ENCODE peak calls at places on chromosomes 5 and 9, in five cellular contexts. B, Q, L, G and Z are unnamed samples.

GRCh38 chr9:102922526-102922925 is 72.6 kb upstream of the CYLC2 start:
- DNase-seq in B (no peak), L (no peak), Q (no peak), G (no peak), Z (no peak)

GRCh38 chr5:74149395-74149794 is 491.1 kb downstream of the ENC1 start:
- DNase-seq in G (peak; percentile 63), L (peak; percentile 72), Q (peak; percentile 93), B (peak; percentile 82), Z (peak; percentile 34)

GRCh38 chr5:74408150-74409043 is 232.1 kb downstream of the ENC1 start:
- DNase-seq in G (no peak), B (no peak), L (no peak), Q (no peak), Z (no peak)

GRCh38 chr9:133557581-133557980 is 23.1 kb downstream of the ADAMTSL2 start:
- DNase-seq in Q (no peak), B (no peak), G (no peak), L (no peak), Z (no peak)

GRCh38 chr5:531749-532315 is 7.6 kb upstream of the SLC9A3 start:
- DNase-seq in L (no peak), G (no peak), B (no peak), Q (no peak), Z (no peak)

GRCh38 chr5:142475102-142475501 is 150.3 kb upstream of the SPRY4 start:
- DNase-seq in Q (no peak), B (no peak), G (no peak), L (no peak), Z (no peak)

GRCh38 chr9:106482733-106483132 is 380.2 kb upstream of the ZNF462 start:
- DNase-seq in Q (peak; percentile 5), L (no peak), B (peak; percentile 20), G (no peak), Z (no peak)

GRCh38 chr9:89482950-89483349 is 15.0 kb downstream of the SEMA4D start:
- DNase-seq in B (no peak), Q (no peak), L (no peak), G (no peak), Z (no peak)

GRCh38 chr5:127136908-127137307 is 63.6 kb upstream of the C5orf63 start:
- DNase-seq in B (no peak), G (no peak), L (no peak), Q (no peak), Z (no peak)

GRCh38 chr9:93270976-93271375 is 87.0 kb downstream of the WNK2 start:
- DNase-seq in B (no peak), Q (no peak), G (no peak), L (no peak), Z (no peak)

GRCh38 chr9:123710299-123710698 is 219.6 kb downstream of the DENND1A start:
- DNase-seq in L (no peak), G (no peak), B (peak; percentile 82), Q (peak; percentile 76), Z (peak; percentile 31)

GRCh38 chr9:127664678-127665507 is 41.9 kb upstream of the CFAP157 start:
- DNase-seq in G (no peak), B (no peak), Q (peak; percentile 73), L (no peak), Z (no peak)

GRCh38 chr9:132858756-132859155 is 19.3 kb downstream of the AK8 start:
- DNase-seq in Q (no peak), G (no peak), B (no peak), L (peak; percentile 74), Z (no peak)

GRCh38 chr9:111992523-111992922 is 95.9 kb downstream of the UGCG start:
- DNase-seq in G (no peak), B (peak; percentile 75), Q (peak; percentile 67), L (no peak), Z (peak; percentile 57)

GRCh38 chr5:157359350-157359910 is 93.5 kb downstream of the CYFIP2 start:
- DNase-seq in Q (peak; percentile 23), B (no peak), L (no peak), G (no peak), Z (no peak)

GRCh38 chr5:128774605-128775004 is 190.7 kb upstream of the SLC27A6 start:
- DNase-seq in G (no peak), Q (no peak), L (no peak), B (peak; percentile 83), Z (peak; percentile 79)

GRCh38 chr5:154461531-154461930 is 15.7 kb downstream of the SAP30L start:
- DNase-seq in Q (peak; percentile 56), G (no peak), B (no peak), L (no peak), Z (no peak)

GRCh38 chr5:35223777-35224395 is 6.4 kb downstream of the PRLR start:
- DNase-seq in Q (no peak), L (no peak), B (no peak), G (no peak), Z (no peak)

GRCh38 chr9:136720251-136720886 is 8.0 kb downstream of the DIPK1B start:
- DNase-seq in Q (peak; percentile 39), L (peak; percentile 84), G (no peak), B (peak; percentile 25), Z (no peak)

GRCh38 chr9:78144663-78145377 is 91.1 kb upstream of the CEP78 start:
- DNase-seq in B (no peak), L (no peak), Q (no peak), G (no peak), Z (no peak)

GRCh38 chr5:135505973-135506372 is 29.8 kb downstream of the NEUROG1 start:
- DNase-seq in B (peak; percentile 21), L (no peak), Q (no peak), G (no peak), Z (no peak)

GRCh38 chr5:98031926-98032325 is 741.5 kb upstream of the RGMB start:
- DNase-seq in Q (peak; percentile 60), L (no peak), B (no peak), G (no peak), Z (no peak)

GRCh38 chr9:114805670-114806551 is at the start of gene TNFSF15:
- DNase-seq in G (no peak), L (peak; percentile 63), Q (no peak), B (no peak), Z (no peak)

GRCh38 chr9:86867658-86868313 is 79.5 kb downstream of the GAS1 start:
- DNase-seq in L (no peak), G (no peak), Q (no peak), B (peak; percentile 10), Z (peak; percentile 40)

GRCh38 chr9:25742241-25742640 is 64.0 kb upstream of the TUSC1 start:
- DNase-seq in L (no peak), Q (no peak), B (no peak), G (no peak), Z (no peak)

GRCh38 chr9:136433043-136433715 is 6.5 kb downstream of the INPP5E start:
- DNase-seq in G (no peak), L (no peak), B (no peak), Q (no peak), Z (no peak)

GRCh38 chr9:16521868-16522381 is 348.5 kb downstream of the BNC2 start:
- DNase-seq in L (peak; percentile 73), B (peak; percentile 94), Q (peak; percentile 95), G (peak; percentile 52), Z (peak; percentile 79)

GRCh38 chr9:121984726-121985402 is 108.2 kb downstream of the TTLL11 start:
- DNase-seq in L (no peak), G (no peak), B (peak; percentile 80), Q (peak; percentile 91), Z (no peak)

GRCh38 chr9:35481347-35481975 is 8.4 kb upstream of the RUSC2 start:
- DNase-seq in Q (peak; percentile 86), G (peak; percentile 38), B (peak; percentile 56), L (peak; percentile 79), Z (peak; percentile 39)
- TF ChIP-seq CTCF in Q (peak; percentile 84), G (no peak), B (peak; percentile 77), L (peak; percentile 62), Z (peak; percentile 70)

GRCh38 chr9:5438301-5439162 is 807 bp upstream of the PLGRKT start:
- DNase-seq in B (peak; percentile 53), Q (peak; percentile 31), G (no peak), L (no peak), Z (no peak)

GRCh38 chr9:5436441-5436840 is 1.3 kb downstream of the PLGRKT start:
- DNase-seq in L (no peak), G (no peak), B (no peak), Q (no peak), Z (no peak)

GRCh38 chr9:5440426-5440825 is 2.7 kb upstream of the PLGRKT start:
- DNase-seq in G (no peak), Q (no peak), L (no peak), B (no peak), Z (no peak)

GRCh38 chr9:5435912-5436311 is 1.8 kb downstream of the PLGRKT start:
- DNase-seq in G (no peak), Q (no peak), B (no peak), L (no peak), Z (no peak)

DNA sequence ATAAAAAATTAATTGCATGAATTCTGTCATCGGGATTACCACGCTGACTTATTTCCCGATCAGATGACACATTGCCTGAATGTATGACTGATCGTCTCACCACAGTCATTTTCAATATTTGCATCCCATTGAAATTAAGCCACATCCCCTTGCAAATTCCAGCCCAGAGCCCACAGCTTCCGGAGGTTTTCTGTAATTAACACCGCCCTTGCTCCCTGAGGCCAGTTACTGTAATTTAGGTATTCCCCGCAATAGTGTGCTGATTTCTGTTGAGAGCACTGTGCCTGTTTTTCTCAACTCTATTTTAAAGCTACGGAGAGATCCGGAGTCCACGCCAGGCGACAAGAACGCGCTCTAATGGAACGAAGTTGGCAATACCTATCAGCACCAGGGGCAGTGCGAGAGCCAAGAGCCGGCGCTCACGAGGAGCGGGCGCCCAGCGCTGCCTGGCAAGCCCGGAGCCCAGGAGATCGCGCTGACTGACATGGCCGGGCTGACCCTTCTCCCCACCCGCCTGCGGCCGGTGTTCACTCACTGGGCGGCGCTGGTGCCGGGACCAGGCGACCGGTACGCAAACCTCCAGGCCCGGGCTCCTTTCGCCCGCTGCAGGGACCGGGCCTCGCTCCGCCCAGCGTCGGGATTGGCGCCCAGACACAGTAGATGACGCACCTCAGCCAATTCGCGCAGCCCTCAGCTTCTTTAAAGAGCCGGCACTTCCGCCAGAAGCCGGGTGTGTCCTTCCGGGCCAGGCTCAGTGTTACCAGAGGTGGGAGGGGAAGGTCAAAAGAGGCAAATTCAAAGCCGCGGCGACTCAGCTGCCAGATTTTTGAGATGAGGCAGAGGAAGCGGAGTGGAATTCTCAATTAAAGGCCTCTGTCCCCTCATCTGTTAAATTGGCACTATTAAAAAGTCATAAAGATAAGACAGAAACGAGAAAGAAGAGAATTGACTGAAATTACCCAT is at the start of gene PLGRKT:
- DNase-seq in L (peak; percentile 98), G (peak; percentile 95), Q (peak; percentile 97), B (peak; percentile 93), Z (peak; percentile 64)
- TF ChIP-seq CTCF in L (peak; percentile 10), G (no peak), Q (no peak), B (no peak), Z (peak; percentile 19)

DNA sequence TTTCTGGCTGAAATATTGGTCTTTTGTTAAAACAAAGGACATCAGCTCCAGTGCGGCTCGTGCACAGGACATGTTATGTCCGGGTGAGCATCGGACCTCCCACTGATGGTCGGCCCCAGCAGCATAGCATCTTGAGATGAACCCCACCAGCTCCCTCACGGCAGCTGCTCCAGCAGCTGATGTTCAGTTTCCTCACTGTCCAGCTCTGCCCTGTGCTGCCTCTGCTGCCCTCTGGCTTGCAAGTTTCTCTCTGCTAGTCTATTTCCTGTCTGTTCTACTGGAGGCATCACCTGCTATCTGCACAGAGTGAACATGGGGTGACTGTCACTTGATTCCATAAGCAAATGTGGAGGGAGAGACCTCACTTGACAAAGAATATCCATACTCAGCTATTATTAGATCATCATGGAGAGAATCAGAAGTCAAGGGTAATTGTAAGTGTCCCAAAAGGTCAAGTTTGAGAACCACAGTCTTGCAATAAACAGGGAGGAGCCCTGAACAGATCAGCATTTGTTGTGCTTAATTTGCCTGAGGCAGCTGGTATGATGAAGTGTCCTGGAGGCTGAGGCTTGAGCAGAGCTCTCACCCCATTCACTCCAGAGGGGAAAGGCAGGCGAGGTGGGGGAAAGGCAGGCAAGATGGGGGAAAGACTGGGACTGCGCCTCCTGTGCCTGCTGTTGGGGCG is 702.8 kb downstream of the SEMA5A start:
- DNase-seq in Q (peak; percentile 92), B (peak; percentile 23), G (no peak), L (no peak), Z (no peak)
- TF ChIP-seq CTCF in Q (peak; percentile 69), B (peak; percentile 54), G (no peak), L (no peak), Z (peak; percentile 51)

GRCh38 chr5:164341056-164341619 is 835.7 kb downstream of the MAT2B start:
- DNase-seq in L (no peak), Q (no peak), B (no peak), G (no peak), Z (no peak)
- TF ChIP-seq CTCF in L (no peak), Q (no peak), B (no peak), G (no peak), Z (no peak)